ENCODE peak calls at places on chromosomes 13 and 19, in eight cellular contexts. D is uterus, Q is OCI-LY7, M is neural progenitor cell, R is left ventricle myocardium inferior, F is mesendoderm, W is vagina, S is endodermal cell. E is an unnamed sample.

GRCh38 chr19:47227347-47228167 is 3.4 kb downstream of the BBC3 start:
- DNase-seq in D (peak; percentile 93), Q (peak; percentile 87), M (peak; percentile 97), R (peak; percentile 93), F (peak; percentile 100), W (no peak), S (peak; percentile 99), E (peak; percentile 78)

GRCh38 chr19:16801599-16801998 is 27.6 kb upstream of the SIN3B start:
- DNase-seq in D (peak; percentile 61), Q (peak; percentile 33), M (no peak), R (no peak), F (no peak), W (no peak), S (no peak), E (no peak)

GRCh38 chr19:32373614-32374295 is 28.3 kb downstream of the ZNF507 start:
- DNase-seq in D (peak; percentile 25), Q (no peak), M (no peak), R (no peak), F (peak; percentile 92), W (no peak), S (no peak), E (no peak)

GRCh38 chr13:26502826-26503225 is 54.7 kb upstream of the WASF3 start:
- DNase-seq in D (no peak), Q (no peak), M (peak; percentile 40), R (no peak), F (peak; percentile 78), W (no peak), S (peak; percentile 65), E (no peak)

GRCh38 chr13:58884353-58884752 is 1252.8 kb downstream of the PCDH17 start:
- DNase-seq in D (no peak), Q (no peak), M (peak; percentile 25), R (no peak), F (peak; percentile 56), W (no peak), S (peak; percentile 57), E (no peak)

GRCh38 chr19:45147835-45148676 is 12.7 kb downstream of the NKPD1 start:
- DNase-seq in D (no peak), Q (no peak), M (peak; percentile 30), R (no peak), F (peak; percentile 63), W (no peak), S (peak; percentile 83), E (peak; percentile 12)

GRCh38 chr19:5977222-5977784 is 637 bp downstream of the RANBP3 start:
- DNase-seq in D (no peak), Q (peak; percentile 26), M (no peak), R (no peak), F (no peak), W (no peak), S (no peak), E (no peak)

GRCh38 chr19:33175886-33176669 is 18.1 kb upstream of the LRP3 start:
- DNase-seq in D (peak; percentile 43), Q (peak; percentile 17), M (peak; percentile 58), R (no peak), F (peak; percentile 73), W (no peak), S (peak; percentile 48), E (peak; percentile 62)

GRCh38 chr13:44879452-44880058 is 109.7 kb downstream of the NUFIP1 start:
- DNase-seq in D (no peak), Q (peak; percentile 43), M (no peak), R (no peak), F (peak; percentile 67), W (no peak), S (peak; percentile 58), E (no peak)

GRCh38 chr13:62631614-62632013 is 1216.0 kb upstream of the PCDH20 start:
- DNase-seq in D (no peak), Q (no peak), M (no peak), R (no peak), F (no peak), W (no peak), S (no peak), E (no peak)

GRCh38 chr13:28099396-28100148 is 804 bp downstream of the FLT3 start:
- DNase-seq in D (no peak), Q (no peak), M (peak; percentile 23), R (no peak), F (no peak), W (no peak), S (peak; percentile 54), E (no peak)

GRCh38 chr19:43639507-43640423 is at the start of gene CADM4:
- DNase-seq in D (peak; percentile 36), Q (no peak), M (peak; percentile 78), R (peak; percentile 23), F (no peak), W (no peak), S (peak; percentile 82), E (peak; percentile 36)

GRCh38 chr19:49331616-49332055 is 3.6 kb upstream of the CD37 start:
- DNase-seq in D (no peak), Q (peak; percentile 91), M (peak; percentile 64), R (no peak), F (peak; percentile 82), W (peak; percentile 49), S (peak; percentile 82), E (peak; percentile 35)

GRCh38 chr13:21060063-21060826 is 1.1 kb downstream of the LATS2 start:
- DNase-seq in D (peak; percentile 54), Q (no peak), M (peak; percentile 61), R (peak; percentile 63), F (peak; percentile 77), W (no peak), S (peak; percentile 78), E (no peak)

GRCh38 chr19:23055946-23056345 is 53.0 kb upstream of the ZNF728 start:
- DNase-seq in D (no peak), Q (no peak), M (no peak), R (no peak), F (no peak), W (no peak), S (no peak), E (no peak)

GRCh38 chr19:23052349-23052748 is 49.4 kb upstream of the ZNF728 start:
- DNase-seq in D (no peak), Q (no peak), M (no peak), R (no peak), F (no peak), W (no peak), S (no peak), E (no peak)

GRCh38 chr19:23056516-23056915 is 53.5 kb upstream of the ZNF728 start:
- DNase-seq in D (no peak), Q (no peak), M (no peak), R (no peak), F (no peak), W (no peak), S (no peak), E (no peak)

GRCh38 chr19:23054456-23054855 is 51.5 kb upstream of the ZNF728 start:
- DNase-seq in D (no peak), Q (no peak), M (no peak), R (no peak), F (no peak), W (no peak), S (no peak), E (no peak)

DNA sequence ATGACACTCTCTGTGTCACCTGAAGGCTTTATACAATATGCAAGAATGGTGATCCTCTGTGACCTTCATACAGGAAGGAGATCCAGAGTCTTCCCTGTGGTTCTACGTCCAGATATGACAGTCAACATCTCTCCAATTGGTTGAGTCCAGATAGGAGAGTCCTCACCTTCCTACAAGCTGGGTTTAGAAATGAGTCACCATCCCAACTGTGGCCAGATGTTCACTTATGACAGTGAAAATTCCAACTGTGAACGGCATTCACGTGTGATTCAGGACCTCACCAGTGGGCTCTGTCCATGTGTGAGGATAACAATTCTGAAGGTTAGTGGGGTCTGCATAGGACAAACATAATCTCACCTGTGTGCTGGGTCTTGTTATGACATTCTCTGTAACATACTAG is 52.5 kb upstream of the ZNF728 start:
- DNase-seq in D (no peak), Q (no peak), M (no peak), R (no peak), F (no peak), W (no peak), S (no peak), E (no peak)
- H3K4me1 ChIP-seq in D (no peaks in the 10 kb centered on the region), Q (no peaks in the 10 kb centered on the region), M (no peaks in the 10 kb centered on the region), R (no peaks in the 10 kb centered on the region), F (no peaks in the 10 kb centered on the region), W (no peaks in the 10 kb centered on the region), S (no peaks in the 10 kb centered on the region), E (no peaks in the 10 kb centered on the region)

GRCh38 chr13:61040180-61040579 is 375.5 kb downstream of the PCDH20 start:
- DNase-seq in D (no peak), Q (no peak), M (no peak), R (no peak), F (no peak), W (no peak), S (no peak), E (no peak)

GRCh38 chr13:61039302-61039701 is 376.3 kb downstream of the PCDH20 start:
- DNase-seq in D (no peak), Q (no peak), M (no peak), R (no peak), F (no peak), W (no peak), S (no peak), E (no peak)

GRCh38 chr13:61036715-61037114 is 378.9 kb downstream of the PCDH20 start:
- DNase-seq in D (no peak), Q (no peak), M (no peak), R (no peak), F (no peak), W (no peak), S (no peak), E (no peak)
- H3K36me3 ChIP-seq in D (no peaks in the 10 kb centered on the region), Q (no peaks in the 10 kb centered on the region), M (no peaks in the 10 kb centered on the region), R (no peaks in the 10 kb centered on the region), F (no peaks in the 10 kb centered on the region), W (no peaks in the 10 kb centered on the region), S (peaks cover 8% of the 10 kb centered on the region), E (no peaks in the 10 kb centered on the region)

DNA sequence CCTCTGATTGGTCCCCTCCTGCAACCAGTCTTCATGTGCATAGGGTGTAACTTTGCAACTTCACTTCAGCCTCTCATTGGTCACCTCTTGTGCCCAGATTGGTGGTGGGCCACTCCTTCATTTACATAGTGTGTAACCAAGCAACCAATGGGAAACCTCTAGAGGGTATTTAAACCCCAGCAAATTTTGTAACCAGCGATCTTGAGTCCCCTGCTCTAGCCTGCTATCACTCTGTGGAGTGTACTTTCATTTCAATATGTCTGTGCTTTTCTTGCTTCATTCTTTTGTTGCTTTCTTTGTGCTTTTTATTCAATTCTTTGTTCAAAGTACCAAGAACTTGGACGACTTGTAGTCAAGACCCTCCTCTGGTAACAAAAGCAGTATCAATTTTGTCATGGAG is 1336.9 kb upstream of the SPRY2 start:
- DNase-seq in D (no peak), Q (no peak), M (no peak), R (no peak), F (no peak), W (no peak), S (no peak), E (no peak)
- H3K4me1 ChIP-seq in D (no peaks in the 10 kb centered on the region), Q (no peaks in the 10 kb centered on the region), M (no peaks in the 10 kb centered on the region), R (no peaks in the 10 kb centered on the region), F (no peaks in the 10 kb centered on the region), W (no peaks in the 10 kb centered on the region), S (no peaks in the 10 kb centered on the region), E (no peaks in the 10 kb centered on the region)

DNA sequence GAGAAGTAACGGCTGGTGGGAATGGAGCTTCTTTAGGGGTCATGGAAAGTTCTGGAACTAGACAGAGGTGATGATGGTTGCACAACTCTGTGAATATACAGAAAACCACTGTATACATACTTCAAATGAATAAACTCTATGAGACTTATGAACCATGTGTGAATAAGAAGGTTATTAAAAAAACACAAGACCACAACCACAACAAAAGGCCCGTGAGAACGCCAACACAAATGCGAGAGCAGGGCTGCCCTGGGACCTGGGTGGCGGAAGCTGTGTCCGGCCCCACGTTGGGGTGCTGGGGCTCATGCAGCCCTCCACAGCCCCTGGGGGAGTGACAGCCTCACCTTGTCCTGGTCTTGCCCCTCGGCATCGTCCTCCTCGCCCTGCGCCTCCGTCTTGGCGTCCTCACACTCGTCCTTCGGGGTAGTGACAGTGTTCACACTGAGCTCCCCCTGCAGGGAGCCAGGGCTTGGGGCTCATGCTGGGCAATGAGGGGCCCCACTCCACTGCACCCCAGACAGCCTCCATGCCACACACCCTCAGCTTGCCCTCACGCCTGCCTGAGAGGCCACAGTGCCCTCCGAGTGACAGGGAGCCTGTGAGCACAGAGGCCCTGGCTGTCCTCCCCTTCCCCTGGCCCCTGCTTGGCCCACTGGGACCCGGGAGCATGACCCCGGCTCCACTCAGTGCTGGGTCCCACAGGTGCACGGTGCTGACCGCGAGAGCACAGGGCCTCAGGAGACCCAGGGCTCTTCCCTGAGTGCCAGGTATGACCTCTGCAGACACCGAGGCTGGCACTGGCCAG is 16.0 kb downstream of the IZUMO4 start:
- DNase-seq in D (no peak), Q (no peak), M (no peak), R (no peak), F (no peak), W (no peak), S (no peak), E (no peak)
- H3K36me3 ChIP-seq in D (no peaks in the 10 kb centered on the region), Q (peaks cover 96% of the 10 kb centered on the region), M (no peaks in the 10 kb centered on the region), R (peaks cover 100% of the 10 kb centered on the region), F (peaks cover 36% of the 10 kb centered on the region), W (peaks cover 5% of the 10 kb centered on the region), S (peaks cover 59% of the 10 kb centered on the region), E (peaks cover 95% of the 10 kb centered on the region)

E was measured in BE2C.